ENCODE peak calls at places on chromosomes 11 and 22, in ten cellular contexts. E is CD8-positive, alpha-beta T cell; L is AG10803; H is coronary artery; Q is ovary; X is NB4; R is fibroblast of pulmonary artery; P is B cell; C is stomach; U is MCF 10A. S is an unnamed sample.
A peak's percentile ranks its signal among the peaks of the same experiment; 100 is the strongest.

GRCh38 chr11:88206746-88207145 is 31.5 kb upstream of the RAB38 start:
- DNase-seq in E (no peak), L (peak; percentile 24), H (no peak), Q (no peak), X (no peak), R (peak; percentile 8), P (no peak), C (no peak), U (no peak), S (no peak)

GRCh38 chr11:78195917-78196545 is 7.3 kb downstream of the USP35 start:
- DNase-seq in E (no peak), L (no peak), H (no peak), Q (no peak), X (no peak), R (no peak), P (no peak), C (no peak), U (no peak), S (no peak)

GRCh38 chr11:83157755-83158473 is 983 bp downstream of the PCF11 start:
- DNase-seq in E (peak; percentile 51), L (peak; percentile 38), H (peak; percentile 80), Q (peak; percentile 61), X (peak; percentile 97), R (peak; percentile 53), P (peak; percentile 62), C (peak; percentile 50), U (peak; percentile 63), S (peak; percentile 26)

GRCh38 chr22:45534339-45535192 is 31.9 kb downstream of the FBLN1 start:
- DNase-seq in E (no peak), L (peak; percentile 74), H (no peak), Q (peak; percentile 72), X (no peak), R (no peak), P (no peak), C (no peak), U (peak; percentile 8), S (no peak)

GRCh38 chr11:61776561-61777075 is 15.8 kb downstream of the TMEM258 start:
- DNase-seq in E (peak; percentile 53), L (peak; percentile 61), H (no peak), Q (peak; percentile 78), X (peak; percentile 89), R (peak; percentile 82), P (peak; percentile 63), C (peak; percentile 76), U (peak; percentile 59), S (peak; percentile 90)

GRCh38 chr11:134760957-134761356 is 348.9 kb upstream of the B3GAT1 start:
- DNase-seq in E (no peak), L (no peak), H (no peak), Q (no peak), X (no peak), R (no peak), P (no peak), C (no peak), U (no peak), S (no peak)

GRCh38 chr22:47030143-47030641 is 267.7 kb downstream of the TBC1D22A start:
- DNase-seq in E (no peak), L (peak; percentile 45), H (no peak), Q (no peak), X (no peak), R (no peak), P (no peak), C (no peak), U (no peak), S (no peak)

GRCh38 chr11:126766425-126766824 is 234.1 kb downstream of the KIRREL3 start:
- DNase-seq in E (no peak), L (no peak), H (no peak), Q (no peak), X (peak; percentile 7), R (no peak), P (no peak), C (no peak), U (no peak), S (no peak)

GRCh38 chr11:23727821-23728220 is 769.0 kb upstream of the LUZP2 start:
- DNase-seq in E (no peak), L (peak; percentile 4), H (no peak), Q (no peak), X (no peak), R (peak; percentile 41), P (no peak), C (no peak), U (peak; percentile 43), S (no peak)

GRCh38 chr11:2975594-2975993 is 16.5 kb downstream of the NAP1L4 start:
- DNase-seq in E (peak; percentile 52), L (peak; percentile 32), H (no peak), Q (no peak), X (peak; percentile 60), R (peak; percentile 51), P (peak; percentile 39), C (peak; percentile 32), U (peak; percentile 62), S (peak; percentile 39)

GRCh38 chr11:19027829-19028595 is 32.5 kb downstream of the MRGPRX2 start:
- DNase-seq in E (no peak), L (peak; percentile 27), H (no peak), Q (no peak), X (no peak), R (peak; percentile 46), P (no peak), C (no peak), U (peak; percentile 96), S (no peak)

GRCh38 chr11:8608646-8609045 is 14.6 kb upstream of the STK33 start:
- DNase-seq in E (no peak), L (no peak), H (peak; percentile 1), Q (no peak), X (no peak), R (no peak), P (no peak), C (no peak), U (no peak), S (no peak)

DNA sequence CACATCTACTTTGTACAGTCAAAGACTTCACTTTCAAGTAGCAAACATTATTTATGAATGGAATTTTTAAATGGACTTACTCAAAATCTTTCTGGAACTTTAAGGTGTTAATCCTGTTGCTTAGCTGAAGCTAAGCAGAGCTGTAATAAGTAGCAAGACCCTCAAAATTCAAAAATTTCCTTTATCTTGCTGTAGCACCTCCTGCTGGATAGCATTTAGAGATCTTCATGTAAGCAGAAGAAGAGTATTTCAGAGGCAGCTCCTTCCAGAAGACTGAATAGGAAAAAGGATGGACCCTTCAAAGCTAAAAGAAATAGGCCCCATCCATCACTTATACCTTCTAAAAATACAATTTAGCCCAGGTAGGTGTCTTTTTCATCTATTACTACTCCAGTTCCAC is 3.4 kb downstream of the PHF21A start:
- DNase-seq in E (no peak), L (no peak), H (no peak), Q (no peak), X (peak; percentile 57), R (peak; percentile 21), P (no peak), C (no peak), U (no peak), S (no peak)
- TF ChIP-seq CTCF in E (peak; percentile 24), L (peak; percentile 41), H (no peak), Q (no peak), X (peak; percentile 26), R (peak; percentile 45), P (peak; percentile 34), C (no peak), U (peak; percentile 28), S (peak; percentile 51)

GRCh38 chr11:76347391-76347790 is 33.5 kb downstream of the THAP12 start:
- DNase-seq in E (no peak), L (peak; percentile 64), H (no peak), Q (no peak), X (no peak), R (peak; percentile 34), P (no peak), C (no peak), U (no peak), S (no peak)
- TF ChIP-seq CTCF in E (no peak), L (no peak), H (no peak), Q (no peak), X (no peak), R (no peak), P (no peak), C (no peak), U (no peak), S (no peak)

GRCh38 chr11:58926251-58926650 is 13.0 kb upstream of the GLYATL1 start:
- DNase-seq in E (no peak), L (no peak), H (no peak), Q (no peak), X (no peak), R (no peak), P (no peak), C (no peak), U (no peak), S (no peak)

GRCh38 chr11:58922475-58922874 is 16.8 kb upstream of the GLYATL1 start:
- DNase-seq in E (no peak), L (no peak), H (no peak), Q (no peak), X (no peak), R (no peak), P (no peak), C (no peak), U (no peak), S (no peak)

GRCh38 chr11:58921778-58922390 is 17.4 kb upstream of the GLYATL1 start:
- DNase-seq in E (no peak), L (no peak), H (no peak), Q (no peak), X (no peak), R (no peak), P (no peak), C (no peak), U (no peak), S (no peak)

GRCh38 chr11:58924230-58924629 is 15.1 kb upstream of the GLYATL1 start:
- DNase-seq in E (no peak), L (no peak), H (no peak), Q (no peak), X (no peak), R (no peak), P (no peak), C (no peak), U (no peak), S (no peak)

DNA sequence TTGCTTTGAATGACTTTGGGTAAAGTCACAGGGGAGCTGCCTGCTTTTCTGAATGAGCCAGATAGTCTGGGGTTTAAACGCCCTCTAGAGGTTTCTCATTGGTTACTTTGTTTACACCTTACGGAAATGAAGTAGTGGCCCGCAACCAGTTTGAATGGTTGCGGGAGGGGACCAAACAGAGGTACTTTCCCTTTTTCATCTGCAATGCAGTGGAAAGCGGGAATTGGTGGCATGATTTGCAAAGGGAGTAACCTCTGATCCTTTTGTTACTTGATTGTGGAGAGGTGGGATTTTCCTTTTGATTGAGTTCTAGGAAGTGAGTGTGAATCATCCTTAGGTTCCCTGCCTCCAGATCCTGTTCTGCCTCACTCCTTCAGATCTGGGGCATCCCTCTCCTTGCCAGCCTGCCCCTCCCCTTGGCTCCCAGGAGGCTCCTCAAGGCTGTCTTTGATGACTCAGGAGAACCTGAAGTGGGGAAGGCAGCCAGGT is 15.9 kb upstream of the GLYATL1 start:
- DNase-seq in E (no peak), L (peak; percentile 36), H (no peak), Q (no peak), X (peak; percentile 46), R (peak; percentile 37), P (peak; percentile 42), C (no peak), U (peak; percentile 84), S (peak; percentile 40)
- TF ChIP-seq CTCF in E (peak; percentile 25), L (peak; percentile 51), H (no peak), Q (no peak), X (peak; percentile 49), R (peak; percentile 36), P (peak; percentile 52), C (peak; percentile 23), U (no peak), S (peak; percentile 36)

DNA sequence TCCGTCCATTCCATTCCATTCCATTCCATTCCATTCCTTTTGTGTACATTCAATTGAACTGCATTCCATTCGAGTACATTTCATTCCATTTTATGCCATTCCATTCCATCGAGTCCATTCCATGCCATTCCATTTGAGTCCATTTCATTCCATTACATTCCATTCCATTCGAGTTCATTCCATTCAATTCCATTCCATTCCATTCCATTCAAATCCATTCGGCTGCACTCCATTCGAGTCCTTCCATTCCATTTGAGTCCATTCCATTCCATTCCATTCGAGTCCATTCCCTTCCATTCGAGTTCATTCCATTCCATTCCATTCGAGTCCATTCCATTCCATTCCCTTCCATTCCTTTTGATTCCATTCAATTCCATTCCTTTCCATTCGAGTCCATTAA is 4800.6 kb upstream of the OR11H1 start:
- DNase-seq in E (no peak), L (no peak), H (no peak), Q (no peak), X (no peak), R (no peak), P (no peak), C (no peak), U (no peak), S (no peak)
- TF ChIP-seq CTCF in E (no peak), L (no peak), H (no peak), Q (no peak), X (no peak), R (no peak), P (no peak), C (no peak), U (no peak), S (no peak)

S was measured in GM10248.